ENCODE peak calls at places on chromosome 12, in nine cellular contexts. U is cerebellum; E is T-helper 1 cell; N is mesendoderm; M is hypothalamus; R is activated effector memory CD4-positive, alpha-beta T cell treated with anti-CD3 and anti-CD28 coated beads, Interleukin-2, amount 50 U/mL, for 16 hours; O is NCI-H1105; X is activated CD8-positive, alpha-beta memory T cell treated with anti-CD3 and anti-CD28 coated beads for 4 hours; F is kidney glomerular epithelial cell. D is an unnamed sample.

GRCh38 chr12:57377103-57377840 is 53.6 kb downstream of the R3HDM2 start:
- DNase-seq in O (no peak), M (no peak), R (no peak), X (no peak), N (peak), U (no peak), E (no peak), F (no peak), D (no peak)

GRCh38 chr12:24034160-24034559 is 84.7 kb upstream of the SOX5 start:
- DNase-seq in O (no peak), E (no peak), X (no peak), U (no peak), R (no peak), M (no peak), N (no peak), F (no peak), D (no peak)

GRCh38 chr12:47776471-47777143 is 3.6 kb downstream of the SLC48A1 start:
- DNase-seq in O (no peak), U (no peak), F (no peak), N (no peak), R (no peak), M (no peak), E (no peak), X (no peak), D (no peak)

GRCh38 chr12:122062832-122063690 is 15.5 kb upstream of the MLXIP start:
- DNase-seq in E (no peak), F (peak), U (no peak), N (peak), M (no peak), X (no peak), R (no peak), O (no peak), D (no peak)

GRCh38 chr12:49276304-49277290 is 11.7 kb downstream of the TUBA1C start:
- DNase-seq in U (peak), F (no peak), E (no peak), R (no peak), N (no peak), X (no peak), M (no peak), O (no peak), D (no peak)

GRCh38 chr12:123076604-123077297 is 74.1 kb downstream of the PITPNM2 start:
- DNase-seq in O (no peak), M (no peak), R (peak), E (no peak), U (no peak), X (peak), F (no peak), N (no peak), D (no peak)

GRCh38 chr12:94071258-94071657 is 77.1 kb upstream of the PLXNC1 start:
- DNase-seq in O (no peak), N (no peak), R (no peak), U (no peak), F (no peak), M (no peak), X (no peak), E (no peak), D (no peak)

GRCh38 chr12:105995986-105996385 is 142.8 kb downstream of the NUAK1 start:
- DNase-seq in X (no peak), F (no peak), O (no peak), M (no peak), N (no peak), R (no peak), U (no peak), E (no peak), D (no peak)

GRCh38 chr12:12985817-12986408 is 14.2 kb downstream of the HEBP1 start:
- DNase-seq in M (no peak), R (no peak), F (no peak), E (no peak), N (peak), U (no peak), O (no peak), X (no peak), D (no peak)

GRCh38 chr12:113305281-113305856 is 29.5 kb downstream of the SLC8B1 start:
- DNase-seq in O (no peak), M (no peak), U (no peak), R (no peak), N (no peak), E (no peak), F (no peak), X (no peak), D (no peak)

GRCh38 chr12:49131051-49131972 is at the start of gene TUBA1B:
- DNase-seq in M (peak), N (peak), U (peak), X (peak), R (peak), O (peak), F (peak), E (peak), D (peak)

GRCh38 chr12:65334534-65334933 is 56.1 kb downstream of the MSRB3 start:
- DNase-seq in N (no peak), M (no peak), R (no peak), U (no peak), X (no peak), E (no peak), O (no peak), F (no peak), D (no peak)

GRCh38 chr12:28222959-28223662 is 32.9 kb downstream of the CCDC91 start:
- DNase-seq in X (no peak), N (no peak), F (no peak), M (no peak), O (no peak), U (no peak), E (no peak), R (no peak), D (no peak)

GRCh38 chr12:92581579-92581978 is 121.2 kb upstream of the PLEKHG7 start:
- DNase-seq in F (no peak), E (no peak), X (no peak), M (no peak), R (no peak), N (no peak), U (no peak), O (no peak), D (no peak)

GRCh38 chr12:42946776-42947435 is 357.4 kb upstream of the PRICKLE1 start:
- DNase-seq in M (no peak), X (no peak), E (no peak), F (no peak), R (no peak), U (no peak), N (no peak), O (no peak), D (no peak)

GRCh38 chr12:8823565-8824300 is 1.3 kb downstream of the A2ML1 start:
- DNase-seq in U (peak), M (peak), X (no peak), F (no peak), N (peak), O (no peak), R (no peak), E (no peak), D (no peak)

GRCh38 chr12:102010265-102010994 is 51.4 kb downstream of the WASHC3 start:
- DNase-seq in F (no peak), M (no peak), N (no peak), E (no peak), O (no peak), U (no peak), X (no peak), R (no peak), D (no peak)

GRCh38 chr12:52052471-52053186 is 1.4 kb downstream of the NR4A1 start:
- DNase-seq in O (no peak), E (no peak), M (no peak), F (no peak), N (peak), U (no peak), X (no peak), R (peak), D (peak)

GRCh38 chr12:123075092-123075491 is 75.8 kb downstream of the PITPNM2 start:
- DNase-seq in U (no peak), N (no peak), M (no peak), O (no peak), R (no peak), X (no peak), F (no peak), E (no peak), D (no peak)

GRCh38 chr12:102596016-102596415 is 115.7 kb upstream of the IGF1 start:
- DNase-seq in M (no peak), E (no peak), R (no peak), N (no peak), U (no peak), F (no peak), X (no peak), O (no peak), D (no peak)

D was measured in T-helper 9 cell.